ENCODE peak calls at places on chromosomes 2 and 18, in four cellular contexts. Q is upper lobe of left lung, E is body of pancreas, B is mesothelial cell of epicardium. A is an unnamed sample.

GRCh38 chr18:25055076-25055475 is 296.9 kb downstream of the ZNF521 start:
- DNase-seq in Q (no peak), E (no peak), B (no peak), A (no peak)

GRCh38 chr2:141911485-141912066 is 219.2 kb downstream of the LRP1B start:
- DNase-seq in Q (no peak), E (peak), B (no peak), A (no peak)

GRCh38 chr2:151518802-151519201 is 109.1 kb downstream of the RIF1 start:
- DNase-seq in Q (no peak), E (no peak), B (no peak), A (no peak)

GRCh38 chr2:32678825-32679224 is 51.0 kb downstream of the TTC27 start:
- DNase-seq in Q (no peak), E (no peak), B (no peak), A (no peak)

GRCh38 chr2:233429175-233429897 is 75.0 kb downstream of the DGKD start:
- DNase-seq in Q (no peak), E (peak), B (no peak), A (no peak)

GRCh38 chr2:226649871-226650660 is 149.6 kb downstream of the IRS1 start:
- DNase-seq in Q (no peak), E (peak), B (no peak), A (no peak)

GRCh38 chr2:138059967-138060635 is 95.8 kb downstream of the HNMT start:
- DNase-seq in Q (no peak), E (peak), B (no peak), A (peak)

GRCh38 chr2:165382362-165382761 is 87.1 kb upstream of the CSRNP3 start:
- DNase-seq in Q (no peak), E (no peak), B (no peak), A (no peak)

GRCh38 chr2:172930871-172931255 is 144.8 kb upstream of the MAP3K20 start:
- DNase-seq in Q (no peak), E (no peak), B (no peak), A (no peak)

GRCh38 chr2:1767939-1768691 is 23.8 kb upstream of the PXDN start:
- DNase-seq in Q (no peak), E (no peak), B (no peak), A (no peak)

GRCh38 chr2:26559044-26559405 is 81.1 kb upstream of the OTOF start:
- DNase-seq in Q (no peak), E (no peak), B (peak), A (no peak)

GRCh38 chr2:37973615-37974353 is 48.7 kb downstream of the RMDN2 start:
- DNase-seq in Q (no peak), E (no peak), B (no peak), A (no peak)

GRCh38 chr2:231781798-231782726 is 980 bp upstream of the PDE6D start:
- DNase-seq in Q (no peak), E (no peak), B (no peak), A (no peak)

GRCh38 chr2:20561703-20562454 is 89.0 kb downstream of the HS1BP3 start:
- DNase-seq in Q (no peak), E (no peak), B (no peak), A (no peak)

GRCh38 chr2:39696838-39697237 is 31.1 kb downstream of the TMEM178A start:
- DNase-seq in Q (no peak), E (no peak), B (no peak), A (no peak)

GRCh38 chr2:127024769-127025356 is 82.1 kb downstream of the BIN1 start:
- DNase-seq in Q (peak), E (no peak), B (no peak), A (no peak)

GRCh38 chr2:172964511-172964910 is 111.1 kb upstream of the MAP3K20 start:
- DNase-seq in Q (no peak), E (no peak), B (no peak), A (no peak)

GRCh38 chr18:76844742-76845477 is 22.6 kb downstream of the ZNF236 start:
- DNase-seq in Q (no peak), E (no peak), B (no peak), A (no peak)

GRCh38 chr18:70245941-70246537 is 40.6 kb upstream of the RTTN start:
- DNase-seq in Q (no peak), E (no peak), B (no peak), A (no peak)

GRCh38 chr2:208069186-208069585 is 43.9 kb upstream of the PLEKHM3 start:
- DNase-seq in Q (no peak), E (no peak), B (no peak), A (no peak)

GRCh38 chr2:21633015-21633414 is 509.2 kb downstream of the TDRD15 start:
- DNase-seq in Q (no peak), E (no peak), B (no peak), A (no peak)

GRCh38 chr2:113818382-113818951 is 62.0 kb upstream of the SLC35F5 start:
- DNase-seq in Q (no peak), E (peak), B (no peak), A (peak)

GRCh38 chr2:178491612-178492011 is 11.4 kb downstream of the PLEKHA3 start:
- DNase-seq in Q (no peak), E (no peak), B (no peak), A (no peak)

GRCh38 chr2:235666240-235666781 is 172.5 kb downstream of the AGAP1 start:
- DNase-seq in Q (no peak), E (no peak), B (no peak), A (no peak)

GRCh38 chr18:30094556-30094955 is 948.0 kb downstream of the DSC3 start:
- DNase-seq in Q (no peak), E (no peak), B (no peak), A (no peak)

GRCh38 chr2:207087046-207087902 is 78.5 kb downstream of the KLF7 start:
- DNase-seq in Q (no peak), E (no peak), B (no peak), A (no peak)

GRCh38 chr18:79780547-79780946 is 17.2 kb upstream of the KCNG2 start:
- DNase-seq in Q (no peak), E (no peak), B (no peak), A (no peak)

GRCh38 chr2:101974663-101975062 is 17.1 kb upstream of the IL1R2 start:
- DNase-seq in Q (no peak), E (no peak), B (no peak), A (no peak)

GRCh38 chr2:33126973-33127372 is 180.2 kb downstream of the LTBP1 start:
- DNase-seq in Q (no peak), E (no peak), B (no peak), A (no peak)

GRCh38 chr2:187271825-187272224 is 176.2 kb downstream of the CALCRL start:
- DNase-seq in Q (no peak), E (no peak), B (no peak), A (no peak)

GRCh38 chr2:214311031-214311533 is 99.8 kb upstream of the VWC2L start:
- DNase-seq in Q (no peak), E (no peak), B (no peak), A (no peak)

GRCh38 chr18:24138884-24139616 is at the start of gene CABYR:
- DNase-seq in Q (peak), E (peak), B (peak), A (peak)

GRCh38 chr18:23650963-23651927 is 11.5 kb downstream of the ANKRD29 start:
- DNase-seq in Q (no peak), E (no peak), B (no peak), A (no peak)

GRCh38 chr18:62751341-62751821 is 36.0 kb downstream of the PHLPP1 start:
- DNase-seq in Q (no peak), E (no peak), B (no peak), A (no peak)

GRCh38 chr18:75269140-75269676 is 58.6 kb downstream of the TSHZ1 start:
- DNase-seq in Q (no peak), E (no peak), B (no peak), A (no peak)

A was measured in omental fat pad.